ENCODE peak calls at places on chromosomes 11 and 22, in nine cellular contexts. One of them, this sample, is unnamed.

GRCh38 chr11:804599-804964 is 449 bp downstream of the PIDD1 start:
- DNase-seq in NCI-H748 treated with DMSO at 0.1 percent for 48 hours: no peak
- DNase-seq in stimulated activated CD4-positive, alpha-beta T cell treated with anti-CD3 and anti-CD28 coated beads, Interleukin-1b, Interleukin-23, amount 100 ng/mL, for 1 hour: no peak
- DNase-seq in HEK293T: no peak
- DNase-seq in testis: no peak
- DNase-seq in smooth muscle cell of the brain vasculature: no peak
- DNase-seq in upper lobe of left lung: no peak
- DNase-seq in activated CD4-positive, CD25-positive, alpha-beta regulatory T cell: no peak
- DNase-seq in fibroblast of mammary gland: no peak
- DNase-seq in this sample: no peak

GRCh38 chr11:124807201-124807600 is 7.0 kb upstream of the MSANTD2 start:
- DNase-seq in testis: no peak
- DNase-seq in fibroblast of mammary gland: no peak
- DNase-seq in HEK293T: no peak
- DNase-seq in stimulated activated CD4-positive, alpha-beta T cell treated with anti-CD3 and anti-CD28 coated beads, Interleukin-1b, Interleukin-23, amount 100 ng/mL, for 1 hour: no peak
- DNase-seq in upper lobe of left lung: no peak
- DNase-seq in activated CD4-positive, CD25-positive, alpha-beta regulatory T cell: no peak
- DNase-seq in NCI-H748 treated with DMSO at 0.1 percent for 48 hours: no peak
- DNase-seq in smooth muscle cell of the brain vasculature: no peak
- DNase-seq in this sample: no peak

GRCh38 chr22:39482768-39483167 is 19.3 kb upstream of the MIEF1 start:
- DNase-seq in testis: no peak
- DNase-seq in NCI-H748 treated with DMSO at 0.1 percent for 48 hours: no peak
- DNase-seq in fibroblast of mammary gland: peak; percentile 64
- DNase-seq in stimulated activated CD4-positive, alpha-beta T cell treated with anti-CD3 and anti-CD28 coated beads, Interleukin-1b, Interleukin-23, amount 100 ng/mL, for 1 hour: no peak
- DNase-seq in smooth muscle cell of the brain vasculature: no peak
- DNase-seq in HEK293T: no peak
- DNase-seq in activated CD4-positive, CD25-positive, alpha-beta regulatory T cell: no peak
- DNase-seq in upper lobe of left lung: no peak
- DNase-seq in this sample: no peak

GRCh38 chr22:19554834-19555404 is 30.7 kb upstream of the CLDN5 start:
- DNase-seq in HEK293T: no peak
- DNase-seq in fibroblast of mammary gland: peak; percentile 14
- DNase-seq in NCI-H748 treated with DMSO at 0.1 percent for 48 hours: no peak
- DNase-seq in smooth muscle cell of the brain vasculature: no peak
- DNase-seq in activated CD4-positive, CD25-positive, alpha-beta regulatory T cell: no peak
- DNase-seq in stimulated activated CD4-positive, alpha-beta T cell treated with anti-CD3 and anti-CD28 coated beads, Interleukin-1b, Interleukin-23, amount 100 ng/mL, for 1 hour: no peak
- DNase-seq in testis: no peak
- DNase-seq in upper lobe of left lung: no peak
- DNase-seq in this sample: no peak

GRCh38 chr11:122652495-122652894 is 3.0 kb upstream of the UBASH3B start:
- DNase-seq in testis: no peak
- DNase-seq in upper lobe of left lung: no peak
- DNase-seq in smooth muscle cell of the brain vasculature: no peak
- DNase-seq in activated CD4-positive, CD25-positive, alpha-beta regulatory T cell: no peak
- DNase-seq in stimulated activated CD4-positive, alpha-beta T cell treated with anti-CD3 and anti-CD28 coated beads, Interleukin-1b, Interleukin-23, amount 100 ng/mL, for 1 hour: no peak
- DNase-seq in fibroblast of mammary gland: no peak
- DNase-seq in NCI-H748 treated with DMSO at 0.1 percent for 48 hours: no peak
- DNase-seq in HEK293T: no peak
- DNase-seq in this sample: no peak

GRCh38 chr11:12755510-12755909 is 81.3 kb downstream of the TEAD1 start:
- DNase-seq in activated CD4-positive, CD25-positive, alpha-beta regulatory T cell: no peak
- DNase-seq in fibroblast of mammary gland: peak; percentile 61
- DNase-seq in stimulated activated CD4-positive, alpha-beta T cell treated with anti-CD3 and anti-CD28 coated beads, Interleukin-1b, Interleukin-23, amount 100 ng/mL, for 1 hour: no peak
- DNase-seq in testis: no peak
- DNase-seq in NCI-H748 treated with DMSO at 0.1 percent for 48 hours: no peak
- DNase-seq in upper lobe of left lung: no peak
- DNase-seq in HEK293T: no peak
- DNase-seq in smooth muscle cell of the brain vasculature: no peak
- DNase-seq in this sample: no peak

GRCh38 chr11:2664331-2664730 is 35.5 kb downstream of the KCNQ1OT1 start:
- DNase-seq in NCI-H748 treated with DMSO at 0.1 percent for 48 hours: no peak
- DNase-seq in testis: no peak
- DNase-seq in smooth muscle cell of the brain vasculature: no peak
- DNase-seq in activated CD4-positive, CD25-positive, alpha-beta regulatory T cell: no peak
- DNase-seq in stimulated activated CD4-positive, alpha-beta T cell treated with anti-CD3 and anti-CD28 coated beads, Interleukin-1b, Interleukin-23, amount 100 ng/mL, for 1 hour: no peak
- DNase-seq in upper lobe of left lung: no peak
- DNase-seq in HEK293T: no peak
- DNase-seq in fibroblast of mammary gland: no peak
- DNase-seq in this sample: no peak

GRCh38 chr22:38403806-38404205 is 51.2 kb downstream of the KCNJ4 start:
- DNase-seq in activated CD4-positive, CD25-positive, alpha-beta regulatory T cell: no peak
- DNase-seq in smooth muscle cell of the brain vasculature: no peak
- DNase-seq in NCI-H748 treated with DMSO at 0.1 percent for 48 hours: no peak
- DNase-seq in fibroblast of mammary gland: no peak
- DNase-seq in stimulated activated CD4-positive, alpha-beta T cell treated with anti-CD3 and anti-CD28 coated beads, Interleukin-1b, Interleukin-23, amount 100 ng/mL, for 1 hour: no peak
- DNase-seq in HEK293T: peak; percentile 16
- DNase-seq in testis: no peak
- DNase-seq in upper lobe of left lung: no peak
- DNase-seq in this sample: no peak

GRCh38 chr11:119363874-119364590 is 17.5 kb downstream of the USP2 start:
- DNase-seq in HEK293T: peak; percentile 93
- DNase-seq in NCI-H748 treated with DMSO at 0.1 percent for 48 hours: no peak
- DNase-seq in fibroblast of mammary gland: no peak
- DNase-seq in stimulated activated CD4-positive, alpha-beta T cell treated with anti-CD3 and anti-CD28 coated beads, Interleukin-1b, Interleukin-23, amount 100 ng/mL, for 1 hour: peak; percentile 9
- DNase-seq in smooth muscle cell of the brain vasculature: no peak
- DNase-seq in activated CD4-positive, CD25-positive, alpha-beta regulatory T cell: no peak
- DNase-seq in upper lobe of left lung: peak; percentile 94
- DNase-seq in testis: peak; percentile 71
- DNase-seq in this sample: no peak

GRCh38 chr11:121741954-121742361 is 289.2 kb upstream of the SORL1-AS1 start:
- DNase-seq in HEK293T: no peak
- DNase-seq in upper lobe of left lung: no peak
- DNase-seq in activated CD4-positive, CD25-positive, alpha-beta regulatory T cell: no peak
- DNase-seq in smooth muscle cell of the brain vasculature: no peak
- DNase-seq in fibroblast of mammary gland: peak; percentile 51
- DNase-seq in stimulated activated CD4-positive, alpha-beta T cell treated with anti-CD3 and anti-CD28 coated beads, Interleukin-1b, Interleukin-23, amount 100 ng/mL, for 1 hour: no peak
- DNase-seq in NCI-H748 treated with DMSO at 0.1 percent for 48 hours: no peak
- DNase-seq in testis: peak; percentile 95
- DNase-seq in this sample: no peak

GRCh38 chr11:122617297-122617696 is 38.2 kb upstream of the UBASH3B start:
- DNase-seq in upper lobe of left lung: no peak
- DNase-seq in stimulated activated CD4-positive, alpha-beta T cell treated with anti-CD3 and anti-CD28 coated beads, Interleukin-1b, Interleukin-23, amount 100 ng/mL, for 1 hour: no peak
- DNase-seq in fibroblast of mammary gland: no peak
- DNase-seq in HEK293T: no peak
- DNase-seq in activated CD4-positive, CD25-positive, alpha-beta regulatory T cell: no peak
- DNase-seq in NCI-H748 treated with DMSO at 0.1 percent for 48 hours: no peak
- DNase-seq in testis: no peak
- DNase-seq in smooth muscle cell of the brain vasculature: no peak
- DNase-seq in this sample: no peak

GRCh38 chr11:44775366-44776356 is 48.9 kb downstream of the TSPAN18 start:
- DNase-seq in NCI-H748 treated with DMSO at 0.1 percent for 48 hours: no peak
- DNase-seq in stimulated activated CD4-positive, alpha-beta T cell treated with anti-CD3 and anti-CD28 coated beads, Interleukin-1b, Interleukin-23, amount 100 ng/mL, for 1 hour: peak; percentile 29
- DNase-seq in activated CD4-positive, CD25-positive, alpha-beta regulatory T cell: peak; percentile 19
- DNase-seq in upper lobe of left lung: no peak
- DNase-seq in smooth muscle cell of the brain vasculature: no peak
- DNase-seq in testis: peak; percentile 75
- DNase-seq in HEK293T: peak; percentile 85
- DNase-seq in fibroblast of mammary gland: peak; percentile 47
- DNase-seq in this sample: no peak

GRCh38 chr11:83760942-83761341 is 474.8 kb upstream of the CCDC90B start:
- DNase-seq in smooth muscle cell of the brain vasculature: no peak
- DNase-seq in testis: no peak
- DNase-seq in fibroblast of mammary gland: no peak
- DNase-seq in stimulated activated CD4-positive, alpha-beta T cell treated with anti-CD3 and anti-CD28 coated beads, Interleukin-1b, Interleukin-23, amount 100 ng/mL, for 1 hour: no peak
- DNase-seq in activated CD4-positive, CD25-positive, alpha-beta regulatory T cell: no peak
- DNase-seq in NCI-H748 treated with DMSO at 0.1 percent for 48 hours: no peak
- DNase-seq in upper lobe of left lung: no peak
- DNase-seq in HEK293T: no peak
- DNase-seq in this sample: no peak

GRCh38 chr22:36546092-36546804 is 17.3 kb upstream of the EIF3D start:
- DNase-seq in testis: peak; percentile 46
- DNase-seq in upper lobe of left lung: no peak
- DNase-seq in NCI-H748 treated with DMSO at 0.1 percent for 48 hours: peak; percentile 23
- DNase-seq in fibroblast of mammary gland: peak; percentile 63
- DNase-seq in HEK293T: peak; percentile 91
- DNase-seq in activated CD4-positive, CD25-positive, alpha-beta regulatory T cell: no peak
- DNase-seq in stimulated activated CD4-positive, alpha-beta T cell treated with anti-CD3 and anti-CD28 coated beads, Interleukin-1b, Interleukin-23, amount 100 ng/mL, for 1 hour: no peak
- DNase-seq in smooth muscle cell of the brain vasculature: no peak
- DNase-seq in this sample: peak; percentile 30

GRCh38 chr11:5808500-5809121 is at the start of gene OR52N2:
- DNase-seq in HEK293T: peak; percentile 55
- DNase-seq in NCI-H748 treated with DMSO at 0.1 percent for 48 hours: peak; percentile 59
- DNase-seq in stimulated activated CD4-positive, alpha-beta T cell treated with anti-CD3 and anti-CD28 coated beads, Interleukin-1b, Interleukin-23, amount 100 ng/mL, for 1 hour: peak; percentile 34
- DNase-seq in fibroblast of mammary gland: peak; percentile 72
- DNase-seq in smooth muscle cell of the brain vasculature: peak; percentile 21
- DNase-seq in testis: peak; percentile 81
- DNase-seq in upper lobe of left lung: no peak
- DNase-seq in activated CD4-positive, CD25-positive, alpha-beta regulatory T cell: peak; percentile 30
- DNase-seq in this sample: peak; percentile 63

GRCh38 chr11:702731-703461 is 3.1 kb upstream of the EPS8L2 start:
- DNase-seq in activated CD4-positive, CD25-positive, alpha-beta regulatory T cell: no peak
- DNase-seq in upper lobe of left lung: peak; percentile 93
- DNase-seq in stimulated activated CD4-positive, alpha-beta T cell treated with anti-CD3 and anti-CD28 coated beads, Interleukin-1b, Interleukin-23, amount 100 ng/mL, for 1 hour: no peak
- DNase-seq in smooth muscle cell of the brain vasculature: no peak
- DNase-seq in testis: no peak
- DNase-seq in NCI-H748 treated with DMSO at 0.1 percent for 48 hours: no peak
- DNase-seq in fibroblast of mammary gland: no peak
- DNase-seq in HEK293T: no peak
- DNase-seq in this sample: no peak

GRCh38 chr22:49704345-49705215 is 123.1 kb downstream of the BRD1 start:
- DNase-seq in activated CD4-positive, CD25-positive, alpha-beta regulatory T cell: no peak
- DNase-seq in NCI-H748 treated with DMSO at 0.1 percent for 48 hours: no peak
- DNase-seq in stimulated activated CD4-positive, alpha-beta T cell treated with anti-CD3 and anti-CD28 coated beads, Interleukin-1b, Interleukin-23, amount 100 ng/mL, for 1 hour: no peak
- DNase-seq in smooth muscle cell of the brain vasculature: no peak
- DNase-seq in upper lobe of left lung: peak; percentile 71
- DNase-seq in HEK293T: no peak
- DNase-seq in fibroblast of mammary gland: no peak
- DNase-seq in testis: no peak
- DNase-seq in this sample: no peak

GRCh38 chr11:76114238-76114637 is 92.1 kb downstream of the WNT11 start:
- DNase-seq in activated CD4-positive, CD25-positive, alpha-beta regulatory T cell: no peak
- DNase-seq in upper lobe of left lung: no peak
- DNase-seq in HEK293T: no peak
- DNase-seq in smooth muscle cell of the brain vasculature: no peak
- DNase-seq in stimulated activated CD4-positive, alpha-beta T cell treated with anti-CD3 and anti-CD28 coated beads, Interleukin-1b, Interleukin-23, amount 100 ng/mL, for 1 hour: no peak
- DNase-seq in testis: no peak
- DNase-seq in NCI-H748 treated with DMSO at 0.1 percent for 48 hours: no peak
- DNase-seq in fibroblast of mammary gland: no peak
- DNase-seq in this sample: no peak

GRCh38 chr22:25071720-25072119 is 119.2 kb downstream of the KIAA1671 start:
- DNase-seq in stimulated activated CD4-positive, alpha-beta T cell treated with anti-CD3 and anti-CD28 coated beads, Interleukin-1b, Interleukin-23, amount 100 ng/mL, for 1 hour: no peak
- DNase-seq in NCI-H748 treated with DMSO at 0.1 percent for 48 hours: no peak
- DNase-seq in upper lobe of left lung: no peak
- DNase-seq in HEK293T: no peak
- DNase-seq in testis: no peak
- DNase-seq in smooth muscle cell of the brain vasculature: no peak
- DNase-seq in activated CD4-positive, CD25-positive, alpha-beta regulatory T cell: no peak
- DNase-seq in fibroblast of mammary gland: no peak
- DNase-seq in this sample: no peak

GRCh38 chr11:69375316-69376154 is 81.6 kb downstream of the MYEOV start:
- DNase-seq in HEK293T: no peak
- DNase-seq in activated CD4-positive, CD25-positive, alpha-beta regulatory T cell: no peak
- DNase-seq in testis: peak; percentile 9
- DNase-seq in upper lobe of left lung: peak; percentile 70
- DNase-seq in fibroblast of mammary gland: no peak
- DNase-seq in stimulated activated CD4-positive, alpha-beta T cell treated with anti-CD3 and anti-CD28 coated beads, Interleukin-1b, Interleukin-23, amount 100 ng/mL, for 1 hour: no peak
- DNase-seq in smooth muscle cell of the brain vasculature: no peak
- DNase-seq in NCI-H748 treated with DMSO at 0.1 percent for 48 hours: no peak
- DNase-seq in this sample: no peak

GRCh38 chr22:49078076-49078710 is 749.5 kb downstream of the BRD1 start:
- DNase-seq in fibroblast of mammary gland: no peak
- DNase-seq in stimulated activated CD4-positive, alpha-beta T cell treated with anti-CD3 and anti-CD28 coated beads, Interleukin-1b, Interleukin-23, amount 100 ng/mL, for 1 hour: no peak
- DNase-seq in HEK293T: no peak
- DNase-seq in smooth muscle cell of the brain vasculature: no peak
- DNase-seq in upper lobe of left lung: peak; percentile 72
- DNase-seq in activated CD4-positive, CD25-positive, alpha-beta regulatory T cell: no peak
- DNase-seq in testis: no peak
- DNase-seq in NCI-H748 treated with DMSO at 0.1 percent for 48 hours: no peak
- DNase-seq in this sample: no peak

GRCh38 chr11:117438371-117439000 is 110.8 kb downstream of the CEP164 start:
- DNase-seq in fibroblast of mammary gland: peak; percentile 72
- DNase-seq in NCI-H748 treated with DMSO at 0.1 percent for 48 hours: no peak
- DNase-seq in upper lobe of left lung: no peak
- DNase-seq in HEK293T: no peak
- DNase-seq in stimulated activated CD4-positive, alpha-beta T cell treated with anti-CD3 and anti-CD28 coated beads, Interleukin-1b, Interleukin-23, amount 100 ng/mL, for 1 hour: no peak
- DNase-seq in testis: no peak
- DNase-seq in activated CD4-positive, CD25-positive, alpha-beta regulatory T cell: no peak
- DNase-seq in smooth muscle cell of the brain vasculature: no peak
- DNase-seq in this sample: no peak

This sample was measured in stimulated activated naive B cell treated with anti-CD40 and anti-IgM and Interleukin-4, amounts not matched to agents 10 μg/mL and 1 μg/mL and 100 μg/mL, for 72 hours.